ENCODE peak calls at places on chromosomes 12 and 14, in four cellular contexts. V, X, H and B are unnamed samples.

GRCh38 chr14:103855734-103856095 is 8.3 kb upstream of the PPP1R13B start:
- DNase-seq in V (no peak), X (no peak), H (no peak), B (no peak)

GRCh38 chr12:76275511-76276093 is 72.6 kb downstream of the BBS10 start:
- DNase-seq in V (no peak), X (no peak), H (no peak), B (no peak)

GRCh38 chr12:46185686-46186085 is 83.2 kb downstream of the SLC38A1 start:
- DNase-seq in V (no peak), X (no peak), H (no peak), B (no peak)

GRCh38 chr14:69320581-69321365 is 60.8 kb downstream of the GALNT16 start:
- DNase-seq in V (peak; percentile 25), X (no peak), H (no peak), B (no peak)

GRCh38 chr12:69511016-69511415 is 40.8 kb downstream of the FRS2 start:
- DNase-seq in V (no peak), X (no peak), H (no peak), B (no peak)

GRCh38 chr14:41062826-41063225 is 543.9 kb upstream of the LRFN5 start:
- DNase-seq in V (no peak), X (no peak), H (peak; percentile 0), B (no peak)

GRCh38 chr14:44866770-44867169 is 95.0 kb downstream of the KLHL28 start:
- DNase-seq in V (no peak), X (no peak), H (no peak), B (no peak)

GRCh38 chr12:122837306-122838265 is 2.3 kb downstream of the HIP1R start:
- DNase-seq in V (no peak), X (no peak), H (no peak), B (no peak)

GRCh38 chr12:107330901-107331431 is 237.6 kb upstream of the CRY1 start:
- DNase-seq in V (no peak), X (no peak), H (no peak), B (no peak)

GRCh38 chr12:102034346-102034745 is 27.4 kb downstream of the WASHC3 start:
- DNase-seq in V (no peak), X (no peak), H (peak; percentile 58), B (no peak)

GRCh38 chr12:68267892-68268396 is 14.5 kb upstream of the IL22 start:
- DNase-seq in V (no peak), X (no peak), H (peak; percentile 88), B (peak; percentile 88)

GRCh38 chr12:21788089-21788983 is 13.8 kb upstream of the KCNJ8 start:
- DNase-seq in V (no peak), X (no peak), H (no peak), B (no peak)

GRCh38 chr12:52081263-52081733 is 1.8 kb downstream of the SMIM41 start:
- DNase-seq in V (peak; percentile 65), X (no peak), H (no peak), B (no peak)

GRCh38 chr14:42980419-42980818 is 1373.7 kb downstream of the LRFN5 start:
- DNase-seq in V (no peak), X (no peak), H (no peak), B (no peak)